ENCODE peak calls at places on chromosomes 2 and 18, in nine cellular contexts. One of them, this sample, is unnamed.

GRCh38 chr18:31273812-31274527 is 44.0 kb upstream of the DSG1 start:
- DNase-seq in left lobe of liver: no peak
- DNase-seq in NCI-H82: no peak
- DNase-seq in NCI-H1105: no peak
- DNase-seq in cerebellar cortex: no peak
- DNase-seq in T1000: no peak
- DNase-seq in GM13976: no peak
- DNase-seq in anterior cingulate cortex: no peak
- DNase-seq in left lung: no peak
- DNase-seq in this sample: no peak

GRCh38 chr2:95379616-95379925 is 22.9 kb upstream of the FAHD2A start:
- DNase-seq in GM13976: no peak
- DNase-seq in NCI-H82: no peak
- DNase-seq in cerebellar cortex: no peak
- DNase-seq in T1000: no peak
- DNase-seq in left lung: no peak
- DNase-seq in NCI-H1105: no peak
- DNase-seq in anterior cingulate cortex: no peak
- DNase-seq in left lobe of liver: peak; percentile 43
- DNase-seq in this sample: no peak

GRCh38 chr18:46502444-46502843 is 154.6 kb downstream of the LOXHD1 start:
- DNase-seq in NCI-H1105: no peak
- DNase-seq in T1000: no peak
- DNase-seq in GM13976: no peak
- DNase-seq in NCI-H82: no peak
- DNase-seq in cerebellar cortex: no peak
- DNase-seq in left lobe of liver: no peak
- DNase-seq in left lung: no peak
- DNase-seq in anterior cingulate cortex: no peak
- DNase-seq in this sample: no peak

GRCh38 chr2:179899666-179900065 is 38.3 kb upstream of the ZNF385B start:
- DNase-seq in left lobe of liver: no peak
- DNase-seq in anterior cingulate cortex: no peak
- DNase-seq in left lung: no peak
- DNase-seq in T1000: no peak
- DNase-seq in NCI-H1105: no peak
- DNase-seq in NCI-H82: no peak
- DNase-seq in cerebellar cortex: no peak
- DNase-seq in GM13976: no peak
- DNase-seq in this sample: no peak

GRCh38 chr2:120516323-120517314 is 170.7 kb downstream of the INHBB start:
- DNase-seq in cerebellar cortex: no peak
- DNase-seq in NCI-H1105: no peak
- DNase-seq in NCI-H82: no peak
- DNase-seq in T1000: no peak
- DNase-seq in GM13976: no peak
- DNase-seq in left lobe of liver: peak; percentile 81
- DNase-seq in left lung: no peak
- DNase-seq in anterior cingulate cortex: no peak
- DNase-seq in this sample: no peak

GRCh38 chr2:181552808-181553207 is 95.6 kb downstream of the ITGA4 start:
- DNase-seq in cerebellar cortex: no peak
- DNase-seq in NCI-H1105: no peak
- DNase-seq in GM13976: no peak
- DNase-seq in left lobe of liver: no peak
- DNase-seq in anterior cingulate cortex: no peak
- DNase-seq in left lung: no peak
- DNase-seq in T1000: no peak
- DNase-seq in NCI-H82: peak; percentile 37
- DNase-seq in this sample: no peak

GRCh38 chr2:17713291-17713690 is 40.3 kb downstream of the SMC6 start:
- DNase-seq in left lung: no peak
- DNase-seq in left lobe of liver: no peak
- DNase-seq in NCI-H82: no peak
- DNase-seq in anterior cingulate cortex: no peak
- DNase-seq in T1000: no peak
- DNase-seq in cerebellar cortex: no peak
- DNase-seq in NCI-H1105: no peak
- DNase-seq in GM13976: no peak
- DNase-seq in this sample: no peak

GRCh38 chr2:126835261-126835660 is 63.4 kb upstream of the TEX51 start:
- DNase-seq in left lung: no peak
- DNase-seq in GM13976: no peak
- DNase-seq in left lobe of liver: no peak
- DNase-seq in NCI-H1105: no peak
- DNase-seq in cerebellar cortex: no peak
- DNase-seq in NCI-H82: no peak
- DNase-seq in T1000: no peak
- DNase-seq in anterior cingulate cortex: no peak
- DNase-seq in this sample: no peak